ENCODE peak calls at places on chromosomes 13 and 19, in nine cellular contexts. T is fibroblast of mammary gland; P is NCI-H1694 treated with DMSO at 0.1 percent for 48 hours; Y is HAP-1; M is activated CD8-positive, alpha-beta T cell treated with anti-CD3 and anti-CD28 coated beads for 36 hours; Z is stimulated activated CD4-positive, alpha-beta T cell treated with anti-CD3 and anti-CD28 coated beads, Interleukin-15, amount 100 ng/mL, for 48 hours; S is ascending aorta; N is B cell; F is T-helper 9 cell. V is an unnamed sample.
A peak's percentile ranks its signal among the peaks of the same experiment; 100 is the strongest.

GRCh38 chr19:48413879-48414623 is 20.6 kb downstream of the GRIN2D start:
- DNase-seq in T (no peak), P (no peak), Y (no peak), M (no peak), Z (no peak), S (no peak), N (no peak), F (no peak), V (no peak)

GRCh38 chr13:20099319-20099718 is 61.5 kb downstream of the GJA3 start:
- DNase-seq in T (no peak), P (no peak), Y (no peak), M (no peak), Z (no peak), S (no peak), N (no peak), F (no peak), V (no peak)

GRCh38 chr19:5048091-5048726 is 79.3 kb downstream of the KDM4B start:
- DNase-seq in T (peak; percentile 75), P (no peak), Y (peak; percentile 70), M (peak; percentile 75), Z (peak; percentile 27), S (peak; percentile 13), N (peak; percentile 90), F (peak; percentile 44), V (peak; percentile 70)

GRCh38 chr19:17751103-17751911 is at the start of gene FCHO1:
- DNase-seq in T (no peak), P (no peak), Y (no peak), M (peak; percentile 95), Z (peak; percentile 75), S (peak; percentile 25), N (peak; percentile 77), F (peak; percentile 79), V (no peak)

GRCh38 chr19:13764101-13764807 is at the start of gene MRI1:
- DNase-seq in T (peak; percentile 61), P (peak; percentile 31), Y (peak; percentile 69), M (peak; percentile 78), Z (no peak), S (no peak), N (peak; percentile 90), F (peak; percentile 56), V (no peak)

GRCh38 chr13:32731576-32731975 is 145.3 kb downstream of the PDS5B start:
- DNase-seq in T (peak; percentile 51), P (no peak), Y (no peak), M (peak; percentile 24), Z (no peak), S (no peak), N (no peak), F (no peak), V (peak; percentile 41)

GRCh38 chr13:60790620-60791019 is 393.6 kb downstream of the TDRD3 start:
- DNase-seq in T (no peak), P (no peak), Y (no peak), M (no peak), Z (no peak), S (no peak), N (no peak), F (no peak), V (no peak)

GRCh38 chr13:104006625-104007061 is 940.4 kb upstream of the SLC10A2 start:
- DNase-seq in T (no peak), P (peak; percentile 24), Y (no peak), M (no peak), Z (no peak), S (no peak), N (no peak), F (no peak), V (no peak)

GRCh38 chr19:15120135-15121026 is 13.2 kb downstream of the SYDE1 start:
- DNase-seq in T (no peak), P (no peak), Y (no peak), M (no peak), Z (no peak), S (no peak), N (no peak), F (no peak), V (no peak)

GRCh38 chr13:46553886-46554855 is 1.2 kb downstream of the LRCH1 start:
- DNase-seq in T (peak; percentile 84), P (peak; percentile 19), Y (peak; percentile 78), M (peak; percentile 82), Z (peak; percentile 41), S (peak; percentile 28), N (peak; percentile 78), F (peak; percentile 56), V (peak; percentile 85)

GRCh38 chr19:29610574-29611271 is 4.6 kb downstream of the POP4 start:
- DNase-seq in T (peak; percentile 85), P (peak; percentile 56), Y (peak; percentile 65), M (peak; percentile 92), Z (peak; percentile 70), S (no peak), N (peak; percentile 88), F (peak; percentile 79), V (peak; percentile 81)

GRCh38 chr13:114111577-114111976 is 20.8 kb downstream of the RASA3 start:
- DNase-seq in T (peak; percentile 58), P (no peak), Y (no peak), M (peak; percentile 56), Z (no peak), S (no peak), N (no peak), F (no peak), V (no peak)

GRCh38 chr13:34617684-34618083 is 324.4 kb upstream of the NBEA start:
- DNase-seq in T (no peak), P (no peak), Y (no peak), M (no peak), Z (no peak), S (no peak), N (no peak), F (no peak), V (no peak)

GRCh38 chr19:51147663-51148062 is 5.6 kb downstream of the SIGLEC7 start:
- DNase-seq in T (no peak), P (no peak), Y (no peak), M (no peak), Z (no peak), S (no peak), N (no peak), F (no peak), V (no peak)

GRCh38 chr19:4246767-4247593 is at the start of gene YJU2:
- DNase-seq in T (peak; percentile 99), P (peak; percentile 97), Y (peak; percentile 95), M (peak; percentile 100), Z (peak; percentile 98), S (peak; percentile 97), N (peak; percentile 96), F (peak; percentile 98), V (peak; percentile 98)

GRCh38 chr13:39945226-39945625 is 289.8 kb downstream of the COG6 start:
- DNase-seq in T (no peak), P (no peak), Y (no peak), M (no peak), Z (no peak), S (no peak), N (no peak), F (no peak), V (no peak)

GRCh38 chr19:47778089-47778953 is at the start of gene SELENOW:
- DNase-seq in T (peak; percentile 44), P (peak; percentile 50), Y (peak; percentile 69), M (peak; percentile 86), Z (peak; percentile 67), S (no peak), N (peak; percentile 93), F (peak; percentile 62), V (peak; percentile 93)

GRCh38 chr13:44921931-44922758 is 67.1 kb downstream of the NUFIP1 start:
- DNase-seq in T (peak; percentile 99), P (no peak), Y (no peak), M (no peak), Z (no peak), S (peak; percentile 57), N (no peak), F (no peak), V (peak; percentile 43)

GRCh38 chr19:2848625-2849024 is 7.3 kb downstream of the ZNF555 start:
- DNase-seq in T (no peak), P (no peak), Y (no peak), M (no peak), Z (no peak), S (no peak), N (no peak), F (no peak), V (no peak)

GRCh38 chr19:58089846-58090245 is 8.2 kb downstream of the ZSCAN18 start:
- DNase-seq in T (no peak), P (no peak), Y (no peak), M (no peak), Z (no peak), S (no peak), N (no peak), F (no peak), V (no peak)

GRCh38 chr13:33611016-33611805 is 206.7 kb upstream of the RFC3 start:
- DNase-seq in T (peak; percentile 10), P (no peak), Y (peak; percentile 80), M (no peak), Z (no peak), S (no peak), N (no peak), F (no peak), V (no peak)

GRCh38 chr19:35157431-35157830 is 2.9 kb downstream of the FXYD5 start:
- DNase-seq in T (no peak), P (no peak), Y (no peak), M (no peak), Z (no peak), S (no peak), N (no peak), F (no peak), V (no peak)

GRCh38 chr13:69077267-69077666 is 1030.4 kb upstream of the ATXN8OS start:
- DNase-seq in T (no peak), P (no peak), Y (no peak), M (no peak), Z (no peak), S (no peak), N (no peak), F (no peak), V (no peak)

GRCh38 chr13:114118763-114119123 is 13.7 kb downstream of the RASA3 start:
- DNase-seq in T (peak; percentile 48), P (no peak), Y (no peak), M (peak; percentile 7), Z (no peak), S (no peak), N (no peak), F (no peak), V (peak; percentile 83)

GRCh38 chr19:14901675-14902260 is 15.8 kb upstream of the OR7A17 start:
- DNase-seq in T (no peak), P (no peak), Y (no peak), M (no peak), Z (no peak), S (no peak), N (no peak), F (no peak), V (no peak)

GRCh38 chr13:113448885-113449692 is 4.2 kb downstream of the ADPRHL1 start:
- DNase-seq in T (peak; percentile 93), P (peak; percentile 94), Y (peak; percentile 91), M (peak; percentile 44), Z (no peak), S (no peak), N (no peak), F (peak; percentile 20), V (peak; percentile 97)

GRCh38 chr13:59734393-59734792 is 429.3 kb downstream of the DIAPH3 start:
- DNase-seq in T (no peak), P (no peak), Y (no peak), M (no peak), Z (no peak), S (no peak), N (no peak), F (no peak), V (no peak)

GRCh38 chr19:15457701-15458484 is 6.5 kb downstream of the RASAL3 start:
- DNase-seq in T (no peak), P (no peak), Y (no peak), M (no peak), Z (no peak), S (no peak), N (peak; percentile 47), F (no peak), V (no peak)

GRCh38 chr13:112510002-112510780 is 77.8 kb downstream of the TUBGCP3 start:
- DNase-seq in T (peak; percentile 70), P (peak; percentile 6), Y (peak; percentile 50), M (peak; percentile 15), Z (no peak), S (no peak), N (no peak), F (no peak), V (peak; percentile 71)

GRCh38 chr19:18594824-18595373 is 6.3 kb downstream of the REX1BD start:
- DNase-seq in T (no peak), P (no peak), Y (no peak), M (no peak), Z (no peak), S (no peak), N (peak; percentile 55), F (no peak), V (no peak)

GRCh38 chr19:29003641-29004409 is 209.1 kb downstream of the UQCRFS1 start:
- DNase-seq in T (no peak), P (no peak), Y (no peak), M (no peak), Z (no peak), S (no peak), N (no peak), F (no peak), V (no peak)

V was measured in HT-29.